ENCODE peak calls at places on chromosomes 3 and 15, in seven cellular contexts. N is ELF-1, D is NB4, L is stomach, S is NCI-H345, W is adrenal gland, G is HFFc6. Q is an unnamed sample.

GRCh38 chr15:89400121-89400996 is 65.7 kb upstream of the POLG start:
- DNase-seq in W (no peak), D (no peak), G (no peak), S (peak), L (no peak), N (no peak), Q (no peak)

GRCh38 chr15:38652998-38653397 is 88.4 kb upstream of the RASGRP1 start:
- DNase-seq in S (no peak), D (no peak), G (no peak), N (no peak), W (no peak), L (no peak), Q (peak)

GRCh38 chr3:71502066-71502465 is 81.5 kb downstream of the FOXP1 start:
- DNase-seq in D (no peak), W (no peak), L (no peak), N (no peak), S (peak), G (no peak), Q (no peak)

GRCh38 chr3:73661262-73661661 is 36.5 kb upstream of the PDZRN3 start:
- DNase-seq in N (no peak), L (no peak), W (no peak), S (no peak), G (peak), D (no peak), Q (no peak)

GRCh38 chr3:24401811-24402185 is 92.9 kb downstream of the THRB start:
- DNase-seq in G (no peak), W (no peak), D (no peak), L (peak), S (no peak), N (no peak), Q (no peak)

GRCh38 chr3:139677341-139678155 is at the start of gene NMNAT3:
- DNase-seq in G (no peak), S (peak), D (peak), N (peak), W (peak), L (peak), Q (peak)

GRCh38 chr15:70353606-70354259 is 256.0 kb upstream of the TLE3 start:
- DNase-seq in G (no peak), D (no peak), S (no peak), L (peak), N (no peak), W (no peak), Q (no peak)

GRCh38 chr15:74337146-74337545 is 30.3 kb downstream of the CYP11A1 start:
- DNase-seq in S (no peak), W (no peak), G (no peak), D (no peak), N (no peak), L (no peak), Q (no peak)

GRCh38 chr15:92818658-92819311 is 81.3 kb upstream of the CHD2 start:
- DNase-seq in D (no peak), L (no peak), G (no peak), S (peak), W (no peak), N (no peak), Q (no peak)

GRCh38 chr3:11739123-11739522 is 95.4 kb upstream of the VGLL4 start:
- DNase-seq in N (no peak), W (no peak), S (no peak), D (no peak), L (no peak), G (no peak), Q (no peak)

GRCh38 chr3:197031315-197032285 is 2.0 kb upstream of the MELTF start:
- DNase-seq in W (peak), S (no peak), L (peak), G (peak), N (peak), D (peak), Q (no peak)

GRCh38 chr15:58852347-58852746 is 81.1 kb downstream of the SLTM start:
- DNase-seq in W (no peak), G (no peak), N (no peak), S (no peak), L (no peak), D (no peak), Q (no peak)

GRCh38 chr15:85706779-85707518 is 87.8 kb downstream of the KLHL25 start:
- DNase-seq in W (peak), G (peak), L (no peak), D (peak), N (no peak), S (no peak), Q (peak)

GRCh38 chr3:125141596-125142417 is 70.7 kb downstream of the SLC12A8 start:
- DNase-seq in L (peak), N (peak), G (no peak), D (peak), W (peak), S (no peak), Q (peak)

GRCh38 chr15:40049076-40049475 is 10.1 kb upstream of the SRP14 start:
- DNase-seq in N (no peak), W (no peak), S (no peak), G (no peak), L (no peak), D (no peak), Q (no peak)

GRCh38 chr3:4850211-4850927 is 128.9 kb upstream of the BHLHE40 start:
- DNase-seq in G (no peak), D (no peak), L (no peak), W (no peak), S (no peak), N (no peak), Q (peak)

GRCh38 chr15:101129851-101130250 is 122.0 kb downstream of the CHSY1 start:
- DNase-seq in N (no peak), D (no peak), G (no peak), W (no peak), L (no peak), S (no peak), Q (no peak)